ENCODE peak calls at places on chromosomes 16 and 17, in seven cellular contexts. R is T47D, U is RWPE2, N is WERI-Rb-1, X is nephron progenitor cell, P is C1 segment of cervical spinal cord, O is caudate nucleus. F is an unnamed sample.

GRCh38 chr17:74325743-74326379 is at the start of gene KIF19:
- DNase-seq in P (peak; percentile 28), O (peak; percentile 22), N (no peak), R (no peak), X (peak; percentile 77), U (no peak), F (peak; percentile 52)

GRCh38 chr16:3065069-3065741 is at the start of gene IL32:
- DNase-seq in N (no peak), X (no peak), R (no peak), O (no peak), P (no peak), U (no peak), F (no peak)

GRCh38 chr17:65446838-65447526 is 114.5 kb downstream of the AXIN2 start:
- DNase-seq in N (no peak), X (no peak), U (no peak), P (no peak), R (no peak), O (no peak), F (no peak)

GRCh38 chr17:50853015-50853615 is 13.0 kb downstream of the TOB1 start:
- DNase-seq in N (no peak), U (no peak), O (no peak), X (no peak), R (no peak), P (no peak), F (no peak)

GRCh38 chr16:76976101-76976500 is 214.9 kb upstream of the MON1B start:
- DNase-seq in R (no peak), N (no peak), X (no peak), P (no peak), U (no peak), O (no peak), F (no peak)

GRCh38 chr16:86010680-86011141 is 111.7 kb downstream of the IRF8 start:
- DNase-seq in O (no peak), X (no peak), R (no peak), P (no peak), U (peak; percentile 22), N (no peak), F (no peak)

GRCh38 chr16:18969855-18970240 is 13.9 kb upstream of the TMC7 start:
- DNase-seq in X (no peak), P (no peak), N (no peak), R (no peak), U (no peak), O (no peak), F (no peak)

GRCh38 chr16:11716330-11716729 is 26.3 kb downstream of the TXNDC11 start:
- DNase-seq in X (no peak), P (no peak), U (no peak), O (no peak), R (no peak), N (no peak), F (no peak)

GRCh38 chr16:57245472-57246113 is 534 bp downstream of the ARL2BP start:
- DNase-seq in N (peak; percentile 42), O (no peak), P (no peak), X (no peak), R (no peak), U (peak; percentile 72), F (no peak)

GRCh38 chr17:1648582-1649115 is 1.0 kb downstream of the RILP start:
- DNase-seq in U (peak; percentile 85), X (peak; percentile 97), R (peak; percentile 67), O (peak; percentile 90), N (peak; percentile 93), P (peak; percentile 88), F (peak; percentile 97)

GRCh38 chr16:85393674-85394510 is 219.2 kb upstream of the GSE1 start:
- DNase-seq in R (peak; percentile 85), O (no peak), P (peak; percentile 8), U (peak; percentile 67), N (peak; percentile 63), X (peak; percentile 94), F (peak; percentile 56)

GRCh38 chr16:27214084-27214961 is 11.0 kb downstream of the KDM8 start:
- DNase-seq in N (no peak), R (no peak), P (no peak), U (no peak), O (no peak), X (no peak), F (no peak)

GRCh38 chr17:66459811-66460270 is 157.4 kb downstream of the PRKCA start:
- DNase-seq in U (peak; percentile 83), P (no peak), X (no peak), O (no peak), N (no peak), R (no peak), F (no peak)

GRCh38 chr16:46923513-46924295 is 39.5 kb downstream of the GPT2 start:
- DNase-seq in R (no peak), P (no peak), X (no peak), O (no peak), U (no peak), N (no peak), F (no peak)

GRCh38 chr16:56198044-56198754 is 6.9 kb downstream of the GNAO1 start:
- DNase-seq in N (no peak), U (no peak), P (no peak), O (no peak), R (no peak), X (no peak), F (no peak)

GRCh38 chr17:40615989-40616476 is 31.6 kb downstream of the SMARCE1 start:
- DNase-seq in O (no peak), P (no peak), R (no peak), N (no peak), U (no peak), X (no peak), F (no peak)

GRCh38 chr17:41058741-41059140 is 1.2 kb downstream of the KRTAP2-3 start:
- DNase-seq in R (no peak), X (no peak), P (no peak), N (no peak), U (no peak), O (no peak), F (no peak)

GRCh38 chr17:32956240-32956970 is 28.5 kb downstream of the TMEM98 start:
- DNase-seq in R (no peak), O (no peak), N (no peak), U (no peak), P (no peak), X (no peak), F (no peak)

GRCh38 chr17:34306466-34306865 is 12.8 kb upstream of the CCL8 start:
- DNase-seq in X (no peak), N (peak; percentile 6), R (peak; percentile 26), P (peak; percentile 2), O (no peak), U (no peak), F (no peak)

GRCh38 chr16:75433732-75434413 is 570 bp upstream of the CFDP1 start:
- DNase-seq in N (no peak), O (no peak), R (peak; percentile 74), X (no peak), P (peak; percentile 94), U (peak; percentile 72), F (no peak)

GRCh38 chr17:76458580-76459490 is 5.9 kb upstream of the UBE2O start:
- DNase-seq in O (no peak), U (peak; percentile 75), P (no peak), N (peak; percentile 88), R (peak; percentile 88), X (peak; percentile 64), F (no peak)

GRCh38 chr17:38550661-38551060 is 55.1 kb downstream of the SRCIN1 start:
- DNase-seq in P (peak; percentile 32), O (peak; percentile 18), N (no peak), R (no peak), U (no peak), X (no peak), F (no peak)

GRCh38 chr17:22512997-22513538 is 820.7 kb downstream of the KCNJ18 start:
- DNase-seq in X (no peak), U (no peak), P (no peak), R (no peak), O (no peak), N (peak; percentile 18), F (no peak)

GRCh38 chr16:23398987-23399805 is 53.8 kb downstream of the COG7 start:
- DNase-seq in P (peak; percentile 6), R (no peak), N (peak; percentile 86), U (no peak), X (peak; percentile 50), O (no peak), F (peak; percentile 59)

GRCh38 chr17:50187403-50187735 is 14.1 kb downstream of the COL1A1 start:
- DNase-seq in N (no peak), P (no peak), U (no peak), O (no peak), R (no peak), X (no peak), F (no peak)

GRCh38 chr17:78793968-78794367 is 11.9 kb upstream of the CYTH1 start:
- DNase-seq in P (no peak), X (no peak), O (no peak), R (no peak), N (no peak), U (no peak), F (no peak)

GRCh38 chr17:62895650-62896301 is 70.3 kb upstream of the TANC2 start:
- DNase-seq in X (no peak), P (no peak), U (no peak), O (no peak), N (no peak), R (no peak), F (no peak)

GRCh38 chr17:59723607-59724006 is 16.2 kb downstream of the VMP1 start:
- DNase-seq in R (no peak), O (no peak), P (no peak), N (no peak), U (no peak), X (no peak), F (no peak)

GRCh38 chr17:68777243-68777855 is 176.2 kb upstream of the FAM20A start:
- DNase-seq in U (no peak), X (peak; percentile 45), O (peak; percentile 25), P (peak; percentile 38), N (peak; percentile 56), R (peak; percentile 26), F (peak; percentile 51)

GRCh38 chr17:77462101-77462500 is 321.3 kb downstream of the SEC14L1 start:
- DNase-seq in N (no peak), U (no peak), X (no peak), P (no peak), O (no peak), R (no peak), F (no peak)

GRCh38 chr16:50300942-50301625 is 34.7 kb downstream of the ADCY7 start:
- DNase-seq in P (no peak), X (no peak), N (no peak), U (peak; percentile 58), O (no peak), R (no peak), F (no peak)

GRCh38 chr16:84559311-84559932 is 55.0 kb upstream of the MEAK7 start:
- DNase-seq in O (no peak), X (no peak), U (no peak), N (no peak), P (no peak), R (no peak), F (no peak)

GRCh38 chr16:18832021-18832420 is 30.7 kb upstream of the ARL6IP1 start:
- DNase-seq in X (no peak), O (no peak), P (no peak), U (no peak), R (no peak), N (no peak), F (peak; percentile 70)

GRCh38 chr17:63431939-63432804 is 13.9 kb downstream of the CYB561 start:
- DNase-seq in U (no peak), O (no peak), N (peak; percentile 93), X (no peak), R (no peak), P (no peak), F (no peak)

GRCh38 chr17:66649818-66650489 is 185.0 kb upstream of the CACNG5 start:
- DNase-seq in P (no peak), O (no peak), U (no peak), X (no peak), R (no peak), N (no peak), F (no peak)

GRCh38 chr17:58786586-58787295 is 31.1 kb downstream of the PPM1E start:
- DNase-seq in U (no peak), X (no peak), O (no peak), N (no peak), R (no peak), P (no peak), F (no peak)

GRCh38 chr17:28812980-28813377 is 29.6 kb downstream of the FAM222B start:
- DNase-seq in U (no peak), R (no peak), X (no peak), O (no peak), N (no peak), P (no peak), F (no peak)